ENCODE peak calls at places on chromosomes 16 and 17, in four cellular contexts. J is EH, G is endothelial cell, P is PC-3. U is an unnamed sample.
A peak's percentile ranks its signal among the peaks of the same experiment; 100 is the strongest.

GRCh38 chr17:47733047-47733413 is at the start of gene TBX21:
- DNase-seq in J (peak; percentile 50), G (peak; percentile 61), P (no peak), U (peak; percentile 78)

GRCh38 chr17:32240745-32241144 is 24.9 kb upstream of the RHBDL3 start:
- DNase-seq in J (peak; percentile 50), G (no peak), P (no peak), U (peak; percentile 76)

GRCh38 chr16:50335198-50335958 is 33.4 kb downstream of the BRD7 start:
- DNase-seq in J (peak; percentile 18), G (no peak), P (no peak), U (no peak)

GRCh38 chr16:69613283-69614154 is 47.8 kb downstream of the NFAT5 start:
- DNase-seq in J (peak; percentile 38), G (no peak), P (peak; percentile 67), U (no peak)

GRCh38 chr17:7885357-7886226 is 3.0 kb upstream of the CHD3 start:
- DNase-seq in J (peak; percentile 61), G (peak; percentile 51), P (peak; percentile 29), U (peak; percentile 61)

GRCh38 chr17:79183221-79184158 is 108.9 kb downstream of the ENGASE start:
- DNase-seq in J (no peak), G (peak; percentile 70), P (no peak), U (no peak)

GRCh38 chr16:81036751-81037350 is 1.2 kb downstream of the ATMIN start:
- DNase-seq in J (peak; percentile 10), G (no peak), P (peak; percentile 28), U (no peak)

GRCh38 chr16:81429045-81429521 is 15.5 kb upstream of the CMIP start:
- DNase-seq in J (peak; percentile 65), G (peak; percentile 59), P (peak; percentile 60), U (peak; percentile 59)

GRCh38 chr17:43665387-43666101 is 3.8 kb upstream of the MEOX1 start:
- DNase-seq in J (no peak), G (no peak), P (no peak), U (peak; percentile 74)

GRCh38 chr16:4465977-4466779 is 8.2 kb downstream of the NMRAL1 start:
- DNase-seq in J (no peak), G (no peak), P (no peak), U (peak; percentile 83)

GRCh38 chr17:62110923-62111484 is 45.9 kb upstream of the MED13 start:
- DNase-seq in J (no peak), G (no peak), P (peak; percentile 70), U (no peak)

GRCh38 chr17:82737981-82738877 is 2.8 kb downstream of the FN3K start:
- DNase-seq in J (no peak), G (no peak), P (no peak), U (peak; percentile 87)

GRCh38 chr17:41835214-41835799 is 725 bp downstream of the NT5C3B start:
- DNase-seq in J (peak; percentile 40), G (no peak), P (no peak), U (no peak)